ENCODE peak calls at places on chromosomes 7 and 10, in seven cellular contexts. One of them, this sample, is unnamed.

GRCh38 chr7:132045481-132045980 is 489.1 kb upstream of the PODXL start:
- DNase-seq in prostate gland: no peak
- DNase-seq in heart left ventricle: no peak
- DNase-seq in CD4-positive, alpha-beta T cell: no peak
- DNase-seq in breast epithelium: no peak
- DNase-seq in WERI-Rb-1: no peak
- DNase-seq in Peyer's patch: no peak
- DNase-seq in this sample: no peak

GRCh38 chr7:44282601-44283171 is 42.7 kb downstream of the CAMK2B start:
- DNase-seq in WERI-Rb-1: peak
- DNase-seq in breast epithelium: peak
- DNase-seq in prostate gland: no peak
- DNase-seq in heart left ventricle: no peak
- DNase-seq in Peyer's patch: peak
- DNase-seq in CD4-positive, alpha-beta T cell: peak
- DNase-seq in this sample: peak

GRCh38 chr7:135342887-135343286 is 109.2 kb downstream of the STRA8 start:
- DNase-seq in WERI-Rb-1: no peak
- DNase-seq in Peyer's patch: no peak
- DNase-seq in prostate gland: no peak
- DNase-seq in CD4-positive, alpha-beta T cell: no peak
- DNase-seq in heart left ventricle: peak
- DNase-seq in breast epithelium: no peak
- DNase-seq in this sample: no peak

GRCh38 chr10:13201132-13201531 is 33.0 kb downstream of the UCMA start:
- DNase-seq in breast epithelium: no peak
- DNase-seq in prostate gland: no peak
- DNase-seq in heart left ventricle: no peak
- DNase-seq in Peyer's patch: no peak
- DNase-seq in WERI-Rb-1: no peak
- DNase-seq in CD4-positive, alpha-beta T cell: no peak
- DNase-seq in this sample: no peak

GRCh38 chr10:24331457-24331856 is 122.5 kb downstream of the KIAA1217 start:
- DNase-seq in breast epithelium: peak
- DNase-seq in heart left ventricle: no peak
- DNase-seq in WERI-Rb-1: no peak
- DNase-seq in CD4-positive, alpha-beta T cell: no peak
- DNase-seq in Peyer's patch: peak
- DNase-seq in prostate gland: peak
- DNase-seq in this sample: peak

GRCh38 chr7:45446195-45446944 is 127.8 kb upstream of the ADCY1 start:
- DNase-seq in prostate gland: no peak
- DNase-seq in heart left ventricle: no peak
- DNase-seq in Peyer's patch: no peak
- DNase-seq in CD4-positive, alpha-beta T cell: no peak
- DNase-seq in WERI-Rb-1: no peak
- DNase-seq in breast epithelium: no peak
- DNase-seq in this sample: no peak

GRCh38 chr10:34434119-34434594 is 380.9 kb downstream of the PARD3 start:
- DNase-seq in CD4-positive, alpha-beta T cell: no peak
- DNase-seq in heart left ventricle: no peak
- DNase-seq in Peyer's patch: no peak
- DNase-seq in prostate gland: no peak
- DNase-seq in breast epithelium: no peak
- DNase-seq in WERI-Rb-1: no peak
- DNase-seq in this sample: no peak

GRCh38 chr10:125014984-125015944 is 73.3 kb downstream of the ZRANB1 start:
- DNase-seq in CD4-positive, alpha-beta T cell: no peak
- DNase-seq in WERI-Rb-1: no peak
- DNase-seq in Peyer's patch: no peak
- DNase-seq in heart left ventricle: peak
- DNase-seq in prostate gland: no peak
- DNase-seq in breast epithelium: no peak
- DNase-seq in this sample: no peak

GRCh38 chr10:103854687-103855423 is 521 bp downstream of the SH3PXD2A start:
- DNase-seq in breast epithelium: no peak
- DNase-seq in CD4-positive, alpha-beta T cell: no peak
- DNase-seq in heart left ventricle: peak
- DNase-seq in Peyer's patch: no peak
- DNase-seq in prostate gland: no peak
- DNase-seq in WERI-Rb-1: peak
- DNase-seq in this sample: peak

GRCh38 chr7:18013936-18014335 is 13.7 kb downstream of the PRPS1L1 start:
- DNase-seq in WERI-Rb-1: no peak
- DNase-seq in CD4-positive, alpha-beta T cell: no peak
- DNase-seq in breast epithelium: no peak
- DNase-seq in Peyer's patch: no peak
- DNase-seq in heart left ventricle: no peak
- DNase-seq in prostate gland: no peak
- DNase-seq in this sample: no peak

GRCh38 chr7:18016547-18017444 is 10.8 kb downstream of the PRPS1L1 start:
- DNase-seq in prostate gland: no peak
- DNase-seq in CD4-positive, alpha-beta T cell: no peak
- DNase-seq in breast epithelium: no peak
- DNase-seq in heart left ventricle: no peak
- DNase-seq in WERI-Rb-1: no peak
- DNase-seq in Peyer's patch: no peak
- DNase-seq in this sample: no peak

GRCh38 chr7:18019562-18019961 is 8.1 kb downstream of the PRPS1L1 start:
- DNase-seq in prostate gland: no peak
- DNase-seq in breast epithelium: no peak
- DNase-seq in Peyer's patch: no peak
- DNase-seq in WERI-Rb-1: no peak
- DNase-seq in heart left ventricle: no peak
- DNase-seq in CD4-positive, alpha-beta T cell: no peak
- DNase-seq in this sample: no peak

GRCh38 chr7:18020138-18020715 is 7.4 kb downstream of the PRPS1L1 start:
- DNase-seq in heart left ventricle: no peak
- DNase-seq in breast epithelium: no peak
- DNase-seq in CD4-positive, alpha-beta T cell: no peak
- DNase-seq in WERI-Rb-1: no peak
- DNase-seq in Peyer's patch: no peak
- DNase-seq in prostate gland: no peak
- DNase-seq in this sample: no peak

GRCh38 chr7:18018296-18019205 is 9.1 kb downstream of the PRPS1L1 start:
- DNase-seq in WERI-Rb-1: no peak
- DNase-seq in Peyer's patch: no peak
- DNase-seq in heart left ventricle: no peak
- DNase-seq in CD4-positive, alpha-beta T cell: no peak
- DNase-seq in breast epithelium: no peak
- DNase-seq in prostate gland: no peak
- DNase-seq in this sample: no peak
- H3K27ac ChIP-seq in WERI-Rb-1: no peak
- H3K27ac ChIP-seq in Peyer's patch: no peak
- H3K27ac ChIP-seq in heart left ventricle: no peak
- H3K27ac ChIP-seq in CD4-positive, alpha-beta T cell: no peak
- H3K27ac ChIP-seq in breast epithelium: no peak
- H3K27ac ChIP-seq in prostate gland: no peak
- H3K27ac ChIP-seq in this sample: peak

DNA sequence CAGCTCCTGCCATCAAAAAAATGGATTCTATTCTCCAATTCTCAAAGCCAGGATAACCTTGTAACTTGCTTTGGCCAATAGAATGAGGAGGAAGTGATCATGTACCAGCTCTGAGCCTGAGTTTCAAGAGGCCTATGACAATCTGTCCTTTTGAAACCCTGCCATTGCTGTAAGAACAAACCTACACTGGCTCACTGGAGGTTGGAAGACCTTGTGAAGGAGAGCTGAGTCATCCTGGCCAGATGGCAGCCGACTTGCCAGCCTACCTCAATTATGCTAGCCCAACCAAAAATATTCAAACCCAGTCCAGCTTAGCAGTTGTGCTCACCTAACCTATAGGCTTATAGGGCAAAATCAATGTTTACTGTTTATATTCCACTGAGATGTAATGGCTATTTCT is 93.0 kb downstream of the HGF start:
- DNase-seq in WERI-Rb-1: no peak
- DNase-seq in CD4-positive, alpha-beta T cell: no peak
- DNase-seq in Peyer's patch: no peak
- DNase-seq in breast epithelium: no peak
- DNase-seq in prostate gland: no peak
- DNase-seq in heart left ventricle: no peak
- DNase-seq in this sample: no peak
- TF ChIP-seq CTCF in WERI-Rb-1: no peak
- TF ChIP-seq CTCF in CD4-positive, alpha-beta T cell: no peak
- TF ChIP-seq CTCF in Peyer's patch: no peak
- TF ChIP-seq CTCF in breast epithelium: no peak
- TF ChIP-seq CTCF in prostate gland: no peak
- TF ChIP-seq CTCF in heart left ventricle: no peak
- TF ChIP-seq CTCF in this sample: no peak

DNA sequence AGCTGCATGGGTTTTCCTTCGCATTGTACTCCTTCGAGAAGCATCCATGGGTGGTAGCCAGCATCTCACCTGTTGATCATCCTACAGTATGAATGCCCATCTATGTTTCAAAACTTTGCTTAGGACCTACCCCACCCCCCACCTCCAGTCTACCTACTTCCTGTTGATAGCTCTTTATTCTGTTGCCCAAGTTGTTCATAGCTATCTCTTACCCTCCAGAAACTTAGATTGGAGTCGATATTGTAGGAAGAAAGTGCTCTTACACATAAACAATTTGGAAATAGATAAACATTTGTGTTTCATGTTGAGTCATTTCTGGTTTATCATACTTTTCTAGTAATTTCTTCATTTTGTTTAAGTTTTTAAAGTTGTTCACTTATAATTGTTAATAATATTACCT is 90.1 kb downstream of the FAS start:
- DNase-seq in CD4-positive, alpha-beta T cell: no peak
- DNase-seq in Peyer's patch: no peak
- DNase-seq in heart left ventricle: no peak
- DNase-seq in breast epithelium: no peak
- DNase-seq in prostate gland: no peak
- DNase-seq in WERI-Rb-1: no peak
- DNase-seq in this sample: no peak
- H3K27ac ChIP-seq in CD4-positive, alpha-beta T cell: no peak
- H3K27ac ChIP-seq in Peyer's patch: no peak
- H3K27ac ChIP-seq in heart left ventricle: no peak
- H3K27ac ChIP-seq in breast epithelium: no peak
- H3K27ac ChIP-seq in prostate gland: no peak
- H3K27ac ChIP-seq in WERI-Rb-1: no peak
- H3K27ac ChIP-seq in this sample: peak

DNA sequence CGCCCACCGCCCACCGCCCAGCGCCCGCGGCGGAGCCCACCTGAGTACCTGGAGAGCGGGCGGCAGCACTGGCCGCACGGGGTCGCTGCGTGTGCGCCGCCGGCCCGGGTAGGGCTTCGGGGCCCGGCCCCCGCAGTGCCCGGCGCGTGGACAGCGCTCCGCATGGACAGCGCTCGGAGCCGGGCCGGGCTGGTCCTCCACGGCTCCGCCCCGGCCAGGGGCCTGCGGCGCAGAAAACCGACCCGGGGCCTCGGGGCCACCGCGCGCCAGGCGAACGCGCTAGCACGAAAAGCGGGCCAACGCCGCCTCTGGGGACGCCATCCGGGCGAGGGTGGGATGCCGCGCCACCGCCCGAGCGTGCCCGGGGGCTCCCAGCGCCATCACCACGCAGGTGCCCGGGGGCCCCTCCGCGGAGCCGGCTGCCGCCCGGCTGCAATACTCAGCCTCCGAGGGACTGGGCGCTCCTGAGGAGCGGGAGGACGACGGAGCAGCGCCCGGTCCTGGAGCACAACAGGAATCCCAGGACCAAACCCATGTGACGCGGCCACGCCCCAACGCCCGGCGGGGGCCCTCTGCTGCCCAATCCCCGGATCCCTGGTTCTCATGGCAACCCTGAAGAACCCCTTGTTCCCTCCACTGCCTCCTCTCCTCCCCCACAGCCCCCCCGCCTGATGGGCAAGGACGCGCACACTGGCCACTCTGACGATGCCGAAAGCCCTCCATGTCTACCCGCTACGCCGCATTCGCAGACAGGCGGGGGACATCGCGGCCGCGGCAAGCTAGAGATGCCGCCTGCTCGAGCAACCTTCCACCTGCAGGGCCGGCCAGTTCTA is at the start of gene GRB10:
- DNase-seq in Peyer's patch: no peak
- DNase-seq in prostate gland: no peak
- DNase-seq in CD4-positive, alpha-beta T cell: no peak
- DNase-seq in breast epithelium: no peak
- DNase-seq in heart left ventricle: no peak
- DNase-seq in WERI-Rb-1: no peak
- DNase-seq in this sample: no peak
- TF ChIP-seq CTCF in Peyer's patch: peak
- TF ChIP-seq CTCF in prostate gland: peak
- TF ChIP-seq CTCF in CD4-positive, alpha-beta T cell: no peak
- TF ChIP-seq CTCF in breast epithelium: no peak
- TF ChIP-seq CTCF in heart left ventricle: peak
- TF ChIP-seq CTCF in WERI-Rb-1: peak
- TF ChIP-seq CTCF in this sample: no peak

DNA sequence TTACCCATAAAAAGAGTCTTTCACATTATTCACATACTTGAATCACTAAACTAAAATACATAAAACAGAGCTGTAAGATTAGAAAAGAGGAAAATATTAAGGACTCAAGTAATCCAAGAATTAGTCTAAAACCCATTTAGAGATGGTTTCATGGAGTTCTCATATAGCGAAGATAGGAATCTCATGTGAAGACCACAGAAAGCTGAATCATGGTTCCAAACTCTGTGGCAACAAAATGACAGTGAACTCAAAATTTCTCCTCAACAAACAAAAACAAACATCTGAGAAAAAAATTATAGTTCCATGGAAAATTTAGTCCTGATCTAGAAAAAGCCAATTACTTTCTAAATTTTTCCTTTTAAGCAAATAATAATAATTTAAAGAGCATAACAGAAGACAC is 34.6 kb downstream of the BAZ1B start:
- DNase-seq in CD4-positive, alpha-beta T cell: no peak
- DNase-seq in Peyer's patch: no peak
- DNase-seq in breast epithelium: no peak
- DNase-seq in WERI-Rb-1: no peak
- DNase-seq in prostate gland: no peak
- DNase-seq in heart left ventricle: no peak
- DNase-seq in this sample: no peak
- H3K27ac ChIP-seq in CD4-positive, alpha-beta T cell: no peak
- H3K27ac ChIP-seq in Peyer's patch: no peak
- H3K27ac ChIP-seq in breast epithelium: no peak
- H3K27ac ChIP-seq in WERI-Rb-1: no peak
- H3K27ac ChIP-seq in prostate gland: no peak
- H3K27ac ChIP-seq in heart left ventricle: no peak
- H3K27ac ChIP-seq in this sample: no peak

DNA sequence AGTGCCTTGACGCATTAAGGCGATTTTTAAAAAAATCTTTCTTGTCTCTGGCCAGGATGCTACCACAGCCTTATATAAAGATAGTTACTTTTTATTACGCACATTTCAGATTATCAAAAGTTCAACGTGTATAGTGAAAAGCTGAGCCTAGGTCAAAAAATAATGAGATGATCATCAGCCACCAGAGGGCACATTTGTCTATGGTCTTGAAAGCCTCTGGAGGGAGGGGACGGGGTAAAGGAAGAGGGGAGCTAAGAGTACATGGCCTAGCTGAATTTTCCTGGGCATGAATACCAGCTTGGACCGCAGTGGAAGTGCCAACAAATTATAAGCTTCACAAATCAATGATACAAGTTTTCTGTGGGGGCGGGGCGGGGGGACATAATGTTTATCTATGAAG is 285.9 kb upstream of the SMIM30 start:
- DNase-seq in prostate gland: no peak
- DNase-seq in CD4-positive, alpha-beta T cell: no peak
- DNase-seq in WERI-Rb-1: peak
- DNase-seq in breast epithelium: no peak
- DNase-seq in Peyer's patch: no peak
- DNase-seq in heart left ventricle: no peak
- DNase-seq in this sample: no peak
- TF ChIP-seq CTCF in prostate gland: no peak
- TF ChIP-seq CTCF in CD4-positive, alpha-beta T cell: no peak
- TF ChIP-seq CTCF in WERI-Rb-1: peak
- TF ChIP-seq CTCF in breast epithelium: no peak
- TF ChIP-seq CTCF in Peyer's patch: no peak
- TF ChIP-seq CTCF in heart left ventricle: peak
- TF ChIP-seq CTCF in this sample: no peak

GRCh38 chr7:127996253-127997071 is 34.8 kb downstream of the LRRC4 start:
- DNase-seq in WERI-Rb-1: no peak
- DNase-seq in CD4-positive, alpha-beta T cell: no peak
- DNase-seq in heart left ventricle: no peak
- DNase-seq in Peyer's patch: no peak
- DNase-seq in prostate gland: no peak
- DNase-seq in breast epithelium: no peak
- DNase-seq in this sample: no peak
- H3K27ac ChIP-seq in WERI-Rb-1: no peak
- H3K27ac ChIP-seq in CD4-positive, alpha-beta T cell: no peak
- H3K27ac ChIP-seq in heart left ventricle: peak
- H3K27ac ChIP-seq in Peyer's patch: no peak
- H3K27ac ChIP-seq in prostate gland: no peak
- H3K27ac ChIP-seq in breast epithelium: no peak
- H3K27ac ChIP-seq in this sample: peak

This sample was measured in transverse colon.